ENCODE peak calls at places on chromosomes 3 and 15, in five cellular contexts. P is brain microvascular endothelial cell, R is breast epithelium, C is GM23338, L is psoas muscle. S is an unnamed sample. For H3K27me3, the result is how much of the 10 kb centered on the place peaks cover.

GRCh38 chr3:40623567-40623966 is 98.8 kb downstream of the ZNF621 start:
- DNase-seq in P (peak), R (no peak), C (no peak), L (no peak), S (peak)

GRCh38 chr3:191030491-191030890 is 168.0 kb upstream of the GMNC start:
- DNase-seq in P (no peak), R (no peak), C (no peak), L (no peak), S (no peak)

GRCh38 chr15:77733579-77734300 is 101.0 kb upstream of the LINGO1 start:
- DNase-seq in P (no peak), R (no peak), C (no peak), L (no peak), S (no peak)

GRCh38 chr3:11385908-11386307 is 113.7 kb downstream of the ATG7 start:
- DNase-seq in P (peak), R (no peak), C (peak), L (no peak), S (peak)

GRCh38 chr3:51385621-51386091 is 565 bp downstream of the MANF start:
- DNase-seq in P (no peak), R (no peak), C (no peak), L (no peak), S (no peak)

GRCh38 chr3:193680220-193680619 is 87.2 kb downstream of the OPA1 start:
- DNase-seq in P (peak), R (no peak), C (peak), L (no peak), S (peak)

GRCh38 chr3:38549486-38549885 is 53.3 kb downstream of the EXOG start:
- DNase-seq in P (no peak), R (no peak), C (no peak), L (no peak), S (no peak)

GRCh38 chr15:93051236-93052089 is 37.5 kb downstream of the RGMA start:
- DNase-seq in P (no peak), R (no peak), C (no peak), L (no peak), S (no peak)

GRCh38 chr3:141268281-141268680 is 36.7 kb downstream of the PXYLP1 start:
- DNase-seq in P (no peak), R (no peak), C (no peak), L (no peak), S (no peak)

GRCh38 chr3:72032435-72033118 is 247.6 kb upstream of the PROK2 start:
- DNase-seq in P (no peak), R (no peak), C (peak), L (no peak), S (no peak)

GRCh38 chr15:68149059-68149458 is 56.1 kb downstream of the CALML4 start:
- DNase-seq in P (peak), R (no peak), C (peak), L (no peak), S (no peak)

GRCh38 chr3:122858373-122858772 is 63.5 kb downstream of the SLC49A4 start:
- DNase-seq in P (peak), R (no peak), C (peak), L (no peak), S (no peak)

GRCh38 chr3:67031986-67032385 is 33.9 kb downstream of the KBTBD8 start:
- DNase-seq in P (no peak), R (no peak), C (no peak), L (no peak), S (no peak)

GRCh38 chr15:56654624-56655023 is 78.7 kb downstream of the ZNF280D start:
- DNase-seq in P (no peak), R (no peak), C (no peak), L (no peak), S (no peak)

GRCh38 chr3:23748398-23749110 is 57.2 kb upstream of the UBE2E1 start:
- DNase-seq in P (peak), R (no peak), C (no peak), L (no peak), S (no peak)

GRCh38 chr3:36319683-36320082 is 60.6 kb upstream of the STAC start:
- DNase-seq in P (no peak), R (no peak), C (peak), L (no peak), S (no peak)

GRCh38 chr15:50872832-50873231 is 35.7 kb upstream of the AP4E1 start:
- DNase-seq in P (no peak), R (no peak), C (no peak), L (no peak), S (no peak)

GRCh38 chr3:167851171-167851570 is 115.7 kb downstream of the SERPINI1 start:
- DNase-seq in P (peak), R (no peak), C (no peak), L (no peak), S (no peak)

GRCh38 chr3:45923755-45924154 is 19.5 kb upstream of the CXCR6 start:
- DNase-seq in P (peak), R (no peak), C (no peak), L (no peak), S (peak)

GRCh38 chr15:52010633-52011595 is 8.1 kb upstream of the MAPK6 start:
- DNase-seq in P (peak), R (peak), C (no peak), L (peak), S (no peak)

GRCh38 chr15:88649286-88649733 is 10.5 kb downstream of the ISG20 start:
- DNase-seq in P (peak), R (no peak), C (no peak), L (no peak), S (peak)

GRCh38 chr15:95883064-95883463 is 447.4 kb upstream of the NR2F2 start:
- DNase-seq in P (no peak), R (no peak), C (no peak), L (no peak), S (no peak)

GRCh38 chr15:52567886-52568568 is 803 bp downstream of the ARPP19 start:
- DNase-seq in P (no peak), R (no peak), C (peak), L (no peak), S (no peak)

GRCh38 chr15:40310001-40310959 is 2.5 kb upstream of the PLCB2 start:
- DNase-seq in P (no peak), R (no peak), C (peak), L (peak), S (no peak)

GRCh38 chr15:63636518-63637061 is 39.4 kb downstream of the FBXL22 start:
- DNase-seq in P (no peak), R (no peak), C (no peak), L (no peak), S (no peak)

GRCh38 chr3:106332884-106333283 is 464.1 kb upstream of the CBLB start:
- DNase-seq in P (no peak), R (no peak), C (peak), L (no peak), S (peak)

GRCh38 chr3:120137548-120137947 is 43.3 kb upstream of the GSK3B start:
- DNase-seq in P (no peak), R (no peak), C (no peak), L (no peak), S (no peak)

GRCh38 chr3:57029924-57030323 is 30.5 kb upstream of the SPATA12 start:
- DNase-seq in P (no peak), R (no peak), C (no peak), L (no peak), S (no peak)

GRCh38 chr3:55720614-55721013 is 233.5 kb upstream of the WNT5A start:
- DNase-seq in P (peak), R (no peak), C (peak), L (no peak), S (no peak)

GRCh38 chr15:63503739-63504246 is 600 bp upstream of the USP3 start:
- DNase-seq in P (peak), R (no peak), C (peak), L (peak), S (peak)

GRCh38 chr3:39349080-39349479 is 19.6 kb downstream of the CCR8 start:
- DNase-seq in P (no peak), R (no peak), C (no peak), L (no peak), S (no peak)

DNA sequence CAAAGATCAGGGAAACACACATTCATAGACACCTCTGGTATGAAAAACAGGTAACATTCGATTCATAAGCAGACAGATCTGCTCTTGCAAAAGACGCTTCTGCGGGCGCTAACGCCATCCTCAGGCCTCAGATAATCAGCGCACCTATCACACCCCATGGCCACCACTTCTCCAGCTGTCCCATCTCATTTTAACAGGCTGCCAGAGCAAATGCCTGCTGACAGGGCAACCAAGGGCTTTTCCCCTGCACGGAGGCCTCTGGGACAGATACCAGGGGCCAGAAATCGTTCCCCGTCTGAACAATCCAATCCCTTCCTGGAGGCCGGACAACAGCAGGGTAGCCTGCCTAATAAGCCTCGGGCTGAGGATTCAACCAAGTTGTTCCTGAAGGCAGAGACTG is 15.2 kb downstream of the ABCC5 start:
- DNase-seq in P (no peak), R (no peak), C (peak), L (peak), S (no peak)
- H3K4me3 ChIP-seq in P (no peak), R (no peak), C (no peak), L (peak), S (no peak)

GRCh38 chr15:48975713-48976419 is 12.1 kb upstream of the SHC4 start:
- DNase-seq in P (peak), R (peak), C (peak), L (peak), S (no peak)
- TF ChIP-seq CTCF in P (peak), R (peak), C (peak), L (peak), S (peak)

GRCh38 chr3:14602804-14603644 is 48.5 kb upstream of the CCDC174 start:
- DNase-seq in P (no peak), R (no peak), C (peak), L (no peak), S (no peak)

GRCh38 chr3:14600856-14601610 is 50.5 kb upstream of the CCDC174 start:
- DNase-seq in P (no peak), R (no peak), C (peak), L (no peak), S (no peak)

GRCh38 chr3:14600075-14600474 is 51.5 kb upstream of the CCDC174 start:
- DNase-seq in P (no peak), R (no peak), C (no peak), L (no peak), S (no peak)

GRCh38 chr3:14601692-14602005 is 49.9 kb upstream of the CCDC174 start:
- DNase-seq in P (no peak), R (no peak), C (peak), L (no peak), S (no peak)

GRCh38 chr3:14602006-14602803 is 49.4 kb upstream of the CCDC174 start:
- DNase-seq in P (no peak), R (no peak), C (peak), L (no peak), S (no peak)
- H3K27me3 ChIP-seq in P (under half), R (under half), C (under half), L (under half), S (under half)

DNA sequence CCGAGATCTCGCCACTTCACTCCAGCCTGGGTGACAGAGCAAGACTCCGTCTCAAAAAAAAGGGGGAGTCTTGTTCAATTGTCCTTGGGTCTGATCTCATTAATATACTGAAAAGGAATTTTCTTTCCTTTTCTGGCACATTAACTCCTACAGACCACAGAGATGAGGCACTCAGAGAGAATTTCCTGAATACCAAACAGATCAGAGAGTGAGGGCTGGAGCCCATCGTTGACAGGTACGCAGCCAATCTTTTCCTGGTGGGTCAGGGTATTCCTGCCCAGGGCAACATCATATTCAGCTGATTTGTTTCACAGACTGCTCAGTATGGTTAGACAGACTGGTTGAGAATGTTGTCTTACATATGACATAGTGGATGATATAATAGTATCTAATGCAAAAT is 82.8 kb upstream of the TNFSF10 start:
- DNase-seq in P (peak), R (no peak), C (no peak), L (no peak), S (peak)
- H3K4me3 ChIP-seq in P (no peak), R (no peak), C (no peak), L (no peak), S (no peak)

DNA sequence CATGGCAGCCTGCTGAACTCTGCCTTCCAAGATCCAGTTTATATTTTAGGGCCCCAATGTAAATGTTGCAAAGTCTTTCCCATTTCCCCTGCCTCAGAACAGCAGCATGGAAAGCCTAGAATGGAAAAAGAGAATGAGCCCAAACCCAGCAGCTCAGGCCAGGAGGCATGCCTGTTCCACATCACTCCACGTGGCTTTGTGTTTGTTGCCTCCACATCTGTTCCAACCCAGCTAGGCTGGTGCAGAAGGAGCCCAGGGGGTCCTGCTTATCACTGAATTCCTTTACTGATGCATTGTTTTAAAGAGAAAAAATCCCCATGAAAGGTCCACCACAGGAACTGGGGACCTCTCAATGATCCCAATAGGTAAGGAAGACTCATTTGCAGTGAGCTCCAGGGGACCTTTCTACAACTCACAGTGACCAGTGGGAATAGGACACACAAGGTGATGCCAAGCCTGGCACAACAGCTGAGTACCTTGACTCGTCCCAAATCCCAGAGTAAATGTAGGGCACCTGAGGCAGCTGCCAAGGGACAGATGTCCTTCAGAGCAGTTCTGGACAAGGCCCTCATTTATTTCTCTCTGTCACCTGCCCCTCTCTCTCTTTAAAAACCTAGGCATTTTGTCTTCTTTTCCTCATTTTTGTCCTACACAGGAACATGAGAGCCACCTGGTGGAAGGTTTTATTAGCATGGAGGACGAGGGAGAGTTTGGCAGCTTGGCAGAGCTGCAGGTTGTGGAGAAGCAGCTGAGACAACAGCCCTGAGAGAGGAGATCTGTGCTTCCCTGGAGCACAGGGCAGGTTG is 41.7 kb upstream of the ADAMTS17 start:
- DNase-seq in P (peak), R (no peak), C (peak), L (no peak), S (no peak)
- TF ChIP-seq CTCF in P (peak), R (no peak), C (peak), L (peak), S (no peak)